ENCODE peak calls at places on chromosomes 3 and 15, in seven cellular contexts. Y is transverse colon, Z is A549, Q is tibial nerve, F is stomach, N is ovary, M is SK-N-SH. J is an unnamed sample.
A peak's percentile ranks its signal among the peaks of the same experiment; 100 is the strongest.

GRCh38 chr3:19937459-19938362 is 3.7 kb upstream of the EFHB start:
- DNase-seq in M (no peak), F (no peak), Y (no peak), N (no peak), Q (no peak), Z (no peak), J (no peak)

GRCh38 chr3:100260081-100260684 is 609 bp upstream of the TBC1D23 start:
- DNase-seq in F (no peak), Q (no peak), Y (peak; percentile 25), M (no peak), Z (no peak), N (peak; percentile 71), J (peak; percentile 80)

GRCh38 chr15:31080618-31081017 is 20.9 kb downstream of the TRPM1 start:
- DNase-seq in Q (peak; percentile 19), N (peak; percentile 59), Z (peak; percentile 54), F (peak; percentile 81), Y (peak; percentile 42), M (peak; percentile 79), J (peak; percentile 68)

GRCh38 chr3:115275897-115276296 is 128.8 kb upstream of the ZBTB20 start:
- DNase-seq in Q (no peak), M (no peak), Z (no peak), N (no peak), F (no peak), Y (no peak), J (no peak)

GRCh38 chr3:46019707-46020106 is 7.6 kb downstream of the XCR1 start:
- DNase-seq in N (no peak), F (no peak), M (no peak), Y (no peak), Q (no peak), Z (no peak), J (no peak)

GRCh38 chr3:123334056-123334455 is 114.8 kb downstream of the ADCY5 start:
- DNase-seq in Z (no peak), N (no peak), Q (no peak), Y (no peak), M (no peak), F (no peak), J (no peak)

GRCh38 chr15:83733206-83733605 is 79.3 kb downstream of the ADAMTSL3 start:
- DNase-seq in F (no peak), Q (no peak), Y (no peak), M (no peak), N (no peak), Z (peak; percentile 31), J (no peak)

GRCh38 chr3:16252243-16252978 is 12.3 kb downstream of the DPH3 start:
- DNase-seq in F (no peak), M (no peak), Y (no peak), Z (no peak), N (no peak), Q (no peak), J (no peak)

GRCh38 chr3:125587039-125587664 is 8.1 kb downstream of the OSBPL11 start:
- DNase-seq in Q (no peak), M (no peak), Y (no peak), F (no peak), Z (no peak), N (no peak), J (no peak)

GRCh38 chr3:192731233-192731632 is 3.9 kb upstream of the FGF12 start:
- DNase-seq in Q (no peak), M (no peak), Z (no peak), Y (no peak), N (no peak), F (no peak), J (no peak)

GRCh38 chr3:38331257-38332022 is 15.1 kb upstream of the XYLB start:
- DNase-seq in Q (no peak), Y (no peak), N (no peak), Z (no peak), M (no peak), F (no peak), J (no peak)

GRCh38 chr3:5071061-5071460 is 51.0 kb upstream of the ARL8B start:
- DNase-seq in Y (no peak), F (no peak), Q (no peak), N (peak; percentile 14), M (no peak), Z (peak; percentile 33), J (no peak)

GRCh38 chr15:75693501-75694240 is 19.0 kb downstream of the CSPG4 start:
- DNase-seq in N (no peak), Y (no peak), Q (no peak), Z (no peak), F (no peak), M (no peak), J (peak; percentile 46)

GRCh38 chr3:14925729-14926591 is 21.4 kb upstream of the NR2C2 start:
- DNase-seq in Q (no peak), Z (peak; percentile 72), F (no peak), N (no peak), Y (peak; percentile 31), M (peak; percentile 70), J (no peak)

GRCh38 chr15:82843561-82843960 is 34.1 kb downstream of the WHAMM start:
- DNase-seq in M (no peak), N (no peak), Z (no peak), F (no peak), Y (no peak), Q (no peak), J (no peak)

GRCh38 chr15:89740137-89740536 is 10.9 kb downstream of the MESP1 start:
- DNase-seq in F (peak; percentile 48), M (peak; percentile 84), Q (peak; percentile 75), N (peak; percentile 37), Y (peak; percentile 67), Z (peak; percentile 83), J (no peak)

GRCh38 chr3:112048911-112049310 is 14.4 kb downstream of the TMPRSS7 start:
- DNase-seq in N (no peak), M (no peak), F (peak; percentile 61), Y (no peak), Z (no peak), Q (no peak), J (peak; percentile 35)

GRCh38 chr15:85589873-85590272 is 204.9 kb downstream of the KLHL25 start:
- DNase-seq in N (no peak), Q (no peak), Y (no peak), F (no peak), Z (peak; percentile 78), M (no peak), J (no peak)

GRCh38 chr3:160911399-160911798 is 155.4 kb downstream of the PPM1L start:
- DNase-seq in N (no peak), M (no peak), F (no peak), Y (no peak), Q (no peak), Z (no peak), J (no peak)

GRCh38 chr3:20682573-20682972 is 496.6 kb upstream of the SGO1 start:
- DNase-seq in Z (no peak), N (no peak), Y (no peak), Q (no peak), F (no peak), M (no peak), J (no peak)

GRCh38 chr3:20935791-20936190 is 749.8 kb upstream of the SGO1 start:
- DNase-seq in M (no peak), Y (no peak), N (no peak), F (no peak), Q (no peak), Z (no peak), J (no peak)

GRCh38 chr15:93428135-93428534 is 339.1 kb upstream of the RGMA start:
- DNase-seq in Q (no peak), N (no peak), F (no peak), Y (no peak), M (no peak), Z (no peak), J (no peak)

DNA sequence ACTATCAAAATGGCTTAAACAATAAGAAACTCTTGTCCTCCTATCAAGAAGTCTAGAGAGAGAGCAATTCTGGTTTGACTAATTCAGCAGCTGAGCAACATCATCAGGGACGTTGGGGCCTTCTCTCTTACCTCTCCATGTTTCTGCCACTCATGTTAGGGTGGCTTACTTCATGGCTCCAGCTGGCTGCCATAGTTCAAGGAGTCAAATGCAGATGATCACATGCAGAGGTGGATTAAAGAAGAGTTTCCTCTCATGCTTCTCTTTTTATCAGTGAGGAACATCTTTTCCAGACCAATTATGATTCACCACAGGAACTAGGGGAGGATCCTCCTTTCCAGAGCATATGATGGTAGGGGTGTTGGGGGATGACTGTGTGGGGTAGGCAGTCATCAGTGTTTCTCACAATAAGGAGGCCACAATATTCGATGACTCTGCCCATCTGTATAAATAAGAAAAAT is 45.5 kb downstream of the NEK11 start:
- DNase-seq in M (no peak), F (no peak), Z (no peak), Q (no peak), N (no peak), Y (no peak), J (no peak)
- TF ChIP-seq EP300 in M (peak; percentile 8), F (no peak), Z (no peak), Q (no peak), N (no peak), Y (no peak), J (no peak)

DNA sequence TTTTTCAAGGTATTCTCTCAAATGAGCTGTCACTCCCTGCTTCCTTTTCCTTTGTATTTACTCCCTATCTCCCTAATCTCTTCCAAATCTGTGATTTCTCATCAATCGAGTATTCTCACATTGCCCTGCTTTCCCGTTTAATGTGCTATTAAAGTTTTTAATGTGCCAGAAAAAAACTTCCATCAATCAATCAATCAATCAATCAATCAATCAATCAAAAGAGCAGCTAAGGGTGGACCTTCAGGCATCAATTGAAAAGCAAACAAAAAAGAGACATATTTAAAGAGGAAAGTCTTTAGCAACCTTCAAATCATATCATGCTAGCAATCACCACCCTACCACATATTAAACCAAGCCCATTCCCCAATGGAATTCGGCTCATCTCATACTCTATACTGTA is 58.9 kb downstream of the SATB1 start:
- DNase-seq in Z (no peak), Y (no peak), N (no peak), Q (no peak), F (no peak), M (no peak), J (no peak)
- TF ChIP-seq EP300 in Z (no peak), Y (no peak), N (no peak), Q (no peak), F (no peak), M (no peak), J (no peak)

DNA sequence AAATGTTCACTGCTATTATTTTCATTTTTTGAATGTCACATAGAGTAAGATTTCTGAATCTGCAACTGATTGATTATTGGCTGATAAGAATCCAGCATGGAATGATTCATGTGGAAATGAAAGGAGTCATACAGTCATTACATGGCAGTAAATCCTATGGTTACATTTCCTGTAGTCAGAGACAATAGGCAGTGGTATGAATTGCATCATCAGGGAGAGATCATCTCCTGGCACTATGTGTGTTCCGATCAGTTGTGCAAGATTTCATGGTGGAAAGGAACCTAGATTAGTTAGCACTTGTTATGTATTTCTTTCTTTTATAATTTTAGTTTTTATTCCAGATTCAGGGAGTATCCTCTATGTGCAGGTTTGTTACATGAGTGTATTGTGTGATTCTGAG is 38.8 kb downstream of the SLC12A1 start:
- DNase-seq in Z (no peak), N (no peak), Q (no peak), F (no peak), M (no peak), Y (no peak), J (no peak)
- TF ChIP-seq EP300 in Z (no peak), N (no peak), Q (no peak), F (no peak), M (no peak), Y (no peak), J (no peak)

DNA sequence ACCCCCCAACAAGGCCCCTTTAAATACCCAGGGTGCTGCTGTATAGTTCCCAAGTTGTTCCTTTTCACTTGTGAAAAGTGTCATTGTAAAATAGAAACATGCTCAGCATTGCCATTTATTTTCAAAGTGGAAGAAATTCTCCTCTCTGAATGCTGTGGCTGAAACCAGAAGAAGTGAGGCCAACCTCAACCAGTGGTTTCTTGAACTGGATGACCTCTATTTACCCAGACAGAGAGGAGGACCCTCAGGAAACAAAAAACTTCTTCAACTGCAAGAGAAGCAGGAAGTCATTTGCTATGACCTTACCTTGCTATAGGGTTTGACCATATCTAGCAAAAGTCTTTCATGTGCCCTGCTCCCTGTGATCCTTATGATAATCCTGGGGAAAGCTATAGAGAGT is 209.7 kb upstream of the RARB start:
- DNase-seq in N (no peak), Z (no peak), Q (no peak), M (no peak), Y (no peak), F (no peak), J (no peak)
- TF ChIP-seq EP300 in N (no peak), Z (no peak), Q (no peak), M (no peak), Y (no peak), F (no peak), J (no peak)

J was measured in upper lobe of left lung.